ENCODE peak calls at places on chromosomes 2 and 18, in six cellular contexts. One of them, this sample, is unnamed.

GRCh38 chr18:35938562-35938961 is 33.9 kb upstream of the RMP24 start:
- DNase-seq in HCT116: no peak
- DNase-seq in GM12878: no peak
- DNase-seq in K562: no peak
- DNase-seq in HepG2: no peak
- DNase-seq in H1: no peak
- DNase-seq in this sample: no peak

GRCh38 chr2:96881349-96882195 is 11.7 kb upstream of the SEMA4C start:
- DNase-seq in K562: peak
- DNase-seq in GM12878: no peak
- DNase-seq in HCT116: no peak
- DNase-seq in HepG2: no peak
- DNase-seq in H1: peak
- DNase-seq in this sample: no peak

GRCh38 chr2:10444463-10444862 is 3.7 kb downstream of the ODC1 start:
- DNase-seq in GM12878: peak
- DNase-seq in K562: no peak
- DNase-seq in HCT116: no peak
- DNase-seq in H1: no peak
- DNase-seq in HepG2: no peak
- DNase-seq in this sample: no peak

GRCh38 chr2:56012216-56012615 is 88.6 kb upstream of the EFEMP1 start:
- DNase-seq in HepG2: no peak
- DNase-seq in HCT116: no peak
- DNase-seq in GM12878: no peak
- DNase-seq in K562: no peak
- DNase-seq in H1: no peak
- DNase-seq in this sample: no peak

GRCh38 chr2:131039908-131040660 is 53.2 kb downstream of the FAM168B start:
- DNase-seq in GM12878: no peak
- DNase-seq in HepG2: no peak
- DNase-seq in HCT116: no peak
- DNase-seq in K562: no peak
- DNase-seq in H1: no peak
- DNase-seq in this sample: no peak

GRCh38 chr18:5417342-5417741 is 121.8 kb upstream of the ZBTB14 start:
- DNase-seq in HCT116: no peak
- DNase-seq in H1: no peak
- DNase-seq in HepG2: no peak
- DNase-seq in K562: no peak
- DNase-seq in GM12878: no peak
- DNase-seq in this sample: no peak

GRCh38 chr18:24127735-24128134 is 11.1 kb upstream of the CABYR start:
- DNase-seq in GM12878: no peak
- DNase-seq in HCT116: no peak
- DNase-seq in K562: no peak
- DNase-seq in HepG2: no peak
- DNase-seq in H1: no peak
- DNase-seq in this sample: no peak

GRCh38 chr2:196230460-196230859 is 59.1 kb upstream of the STK17B start:
- DNase-seq in H1: no peak
- DNase-seq in HCT116: no peak
- DNase-seq in K562: no peak
- DNase-seq in HepG2: no peak
- DNase-seq in GM12878: no peak
- DNase-seq in this sample: no peak

GRCh38 chr2:118190365-118190916 is 102.2 kb downstream of the INSIG2 start:
- DNase-seq in HCT116: no peak
- DNase-seq in HepG2: peak
- DNase-seq in K562: no peak
- DNase-seq in GM12878: no peak
- DNase-seq in H1: no peak
- DNase-seq in this sample: no peak

GRCh38 chr2:223537669-223538601 is 64.2 kb downstream of the SCG2 start:
- DNase-seq in HepG2: peak
- DNase-seq in GM12878: no peak
- DNase-seq in K562: no peak
- DNase-seq in HCT116: no peak
- DNase-seq in H1: no peak
- DNase-seq in this sample: no peak

GRCh38 chr2:226483143-226483542 is 316.5 kb downstream of the IRS1 start:
- DNase-seq in K562: no peak
- DNase-seq in HepG2: no peak
- DNase-seq in H1: no peak
- DNase-seq in GM12878: no peak
- DNase-seq in HCT116: no peak
- DNase-seq in this sample: no peak

GRCh38 chr2:134276381-134277172 is 22.7 kb downstream of the MGAT5 start:
- DNase-seq in K562: no peak
- DNase-seq in H1: no peak
- DNase-seq in HepG2: no peak
- DNase-seq in GM12878: no peak
- DNase-seq in HCT116: no peak
- DNase-seq in this sample: no peak

GRCh38 chr2:74379851-74380789 is at the start of gene DCTN1:
- DNase-seq in HepG2: peak
- DNase-seq in K562: peak
- DNase-seq in HCT116: no peak
- DNase-seq in H1: peak
- DNase-seq in GM12878: no peak
- DNase-seq in this sample: peak

GRCh38 chr18:25827961-25828561 is 262.4 kb downstream of the SS18 start:
- DNase-seq in GM12878: no peak
- DNase-seq in K562: no peak
- DNase-seq in HepG2: peak
- DNase-seq in HCT116: no peak
- DNase-seq in H1: no peak
- DNase-seq in this sample: peak

GRCh38 chr2:120515759-120516295 is 169.9 kb downstream of the INHBB start:
- DNase-seq in HCT116: no peak
- DNase-seq in GM12878: no peak
- DNase-seq in HepG2: no peak
- DNase-seq in K562: no peak
- DNase-seq in H1: no peak
- DNase-seq in this sample: no peak

GRCh38 chr2:179250084-179250483 is 14.5 kb downstream of the SESTD1 start:
- DNase-seq in GM12878: no peak
- DNase-seq in H1: no peak
- DNase-seq in HepG2: no peak
- DNase-seq in K562: no peak
- DNase-seq in HCT116: no peak
- DNase-seq in this sample: no peak

GRCh38 chr2:111209045-111209514 is 88.4 kb downstream of the BCL2L11 start:
- DNase-seq in K562: no peak
- DNase-seq in GM12878: peak
- DNase-seq in H1: no peak
- DNase-seq in HepG2: no peak
- DNase-seq in HCT116: no peak
- DNase-seq in this sample: no peak

GRCh38 chr18:79644666-79645057 is 34.9 kb upstream of the CTDP1 start:
- DNase-seq in GM12878: no peak
- DNase-seq in H1: no peak
- DNase-seq in HepG2: no peak
- DNase-seq in K562: peak
- DNase-seq in HCT116: no peak
- DNase-seq in this sample: no peak

GRCh38 chr2:104755026-104755856 is 98.7 kb upstream of the POU3F3 start:
- DNase-seq in K562: no peak
- DNase-seq in GM12878: no peak
- DNase-seq in HCT116: no peak
- DNase-seq in H1: no peak
- DNase-seq in HepG2: no peak
- DNase-seq in this sample: no peak

GRCh38 chr2:172090947-172091625 is 5.8 kb downstream of the DLX1 start:
- DNase-seq in HepG2: no peak
- DNase-seq in K562: no peak
- DNase-seq in H1: peak
- DNase-seq in GM12878: no peak
- DNase-seq in HCT116: no peak
- DNase-seq in this sample: no peak

GRCh38 chr2:61443342-61444041 is 27.4 kb downstream of the USP34 start:
- DNase-seq in H1: no peak
- DNase-seq in K562: no peak
- DNase-seq in HepG2: peak
- DNase-seq in GM12878: peak
- DNase-seq in HCT116: no peak
- DNase-seq in this sample: no peak

GRCh38 chr2:135987441-135987840 is 2.0 kb upstream of the DARS1 start:
- DNase-seq in HepG2: no peak
- DNase-seq in H1: no peak
- DNase-seq in HCT116: no peak
- DNase-seq in GM12878: no peak
- DNase-seq in K562: no peak
- DNase-seq in this sample: no peak

GRCh38 chr2:215370116-215370965 is 58.5 kb downstream of the ATIC start:
- DNase-seq in GM12878: no peak
- DNase-seq in H1: no peak
- DNase-seq in K562: no peak
- DNase-seq in HepG2: no peak
- DNase-seq in HCT116: no peak
- DNase-seq in this sample: no peak

GRCh38 chr2:199136681-199137080 is 321.1 kb downstream of the SATB2 start:
- DNase-seq in HepG2: no peak
- DNase-seq in H1: no peak
- DNase-seq in HCT116: no peak
- DNase-seq in K562: peak
- DNase-seq in GM12878: no peak
- DNase-seq in this sample: no peak

GRCh38 chr2:186588940-186589732 is 720 bp upstream of the ITGAV start:
- DNase-seq in GM12878: no peak
- DNase-seq in HCT116: no peak
- DNase-seq in K562: no peak
- DNase-seq in HepG2: peak
- DNase-seq in H1: no peak
- DNase-seq in this sample: no peak

GRCh38 chr2:55519908-55520885 is 679 bp downstream of the CFAP36 start:
- DNase-seq in GM12878: no peak
- DNase-seq in K562: peak
- DNase-seq in HCT116: no peak
- DNase-seq in HepG2: peak
- DNase-seq in H1: no peak
- DNase-seq in this sample: peak

GRCh38 chr18:61096231-61096630 is 237.0 kb upstream of the CDH20 start:
- DNase-seq in K562: no peak
- DNase-seq in HepG2: no peak
- DNase-seq in H1: no peak
- DNase-seq in GM12878: no peak
- DNase-seq in HCT116: no peak
- DNase-seq in this sample: no peak
- TF ChIP-seq ATF3 in K562: no peak
- TF ChIP-seq ATF3 in HepG2: no peak
- TF ChIP-seq ATF3 in H1: no peak
- TF ChIP-seq ATF3 in GM12878: no peak
- TF ChIP-seq ATF3 in HCT116: no peak
- TF ChIP-seq ATF3 in this sample: no peak

GRCh38 chr18:63518178-63519012 is 23.8 kb upstream of the SERPINB12 start:
- DNase-seq in H1: peak
- DNase-seq in K562: peak
- DNase-seq in HCT116: peak
- DNase-seq in HepG2: peak
- DNase-seq in GM12878: peak
- DNase-seq in this sample: peak
- TF ChIP-seq ATF3 in H1: no peak
- TF ChIP-seq ATF3 in K562: no peak
- TF ChIP-seq ATF3 in HCT116: no peak
- TF ChIP-seq ATF3 in HepG2: no peak
- TF ChIP-seq ATF3 in GM12878: no peak
- TF ChIP-seq ATF3 in this sample: no peak

GRCh38 chr2:168529900-168530561 is 74.0 kb downstream of the CERS6 start:
- DNase-seq in GM12878: no peak
- DNase-seq in H1: no peak
- DNase-seq in K562: no peak
- DNase-seq in HepG2: no peak
- DNase-seq in HCT116: no peak
- DNase-seq in this sample: no peak
- TF ChIP-seq ATF3 in GM12878: no peak
- TF ChIP-seq ATF3 in H1: no peak
- TF ChIP-seq ATF3 in K562: no peak
- TF ChIP-seq ATF3 in HepG2: no peak
- TF ChIP-seq ATF3 in HCT116: no peak
- TF ChIP-seq ATF3 in this sample: no peak

GRCh38 chr2:201358684-201359083 is 1.5 kb upstream of the FLACC1 start:
- DNase-seq in H1: no peak
- DNase-seq in HCT116: peak
- DNase-seq in K562: no peak
- DNase-seq in GM12878: no peak
- DNase-seq in HepG2: no peak
- DNase-seq in this sample: no peak
- TF ChIP-seq ATF3 in H1: no peak
- TF ChIP-seq ATF3 in HCT116: no peak
- TF ChIP-seq ATF3 in K562: peak
- TF ChIP-seq ATF3 in GM12878: no peak
- TF ChIP-seq ATF3 in HepG2: no peak
- TF ChIP-seq ATF3 in this sample: no peak

GRCh38 chr2:214322662-214323061 is 88.2 kb upstream of the VWC2L start:
- DNase-seq in K562: no peak
- DNase-seq in GM12878: no peak
- DNase-seq in H1: no peak
- DNase-seq in HepG2: no peak
- DNase-seq in HCT116: no peak
- DNase-seq in this sample: no peak
- TF ChIP-seq ATF3 in K562: no peak
- TF ChIP-seq ATF3 in GM12878: no peak
- TF ChIP-seq ATF3 in H1: no peak
- TF ChIP-seq ATF3 in HepG2: no peak
- TF ChIP-seq ATF3 in HCT116: no peak
- TF ChIP-seq ATF3 in this sample: no peak

DNA sequence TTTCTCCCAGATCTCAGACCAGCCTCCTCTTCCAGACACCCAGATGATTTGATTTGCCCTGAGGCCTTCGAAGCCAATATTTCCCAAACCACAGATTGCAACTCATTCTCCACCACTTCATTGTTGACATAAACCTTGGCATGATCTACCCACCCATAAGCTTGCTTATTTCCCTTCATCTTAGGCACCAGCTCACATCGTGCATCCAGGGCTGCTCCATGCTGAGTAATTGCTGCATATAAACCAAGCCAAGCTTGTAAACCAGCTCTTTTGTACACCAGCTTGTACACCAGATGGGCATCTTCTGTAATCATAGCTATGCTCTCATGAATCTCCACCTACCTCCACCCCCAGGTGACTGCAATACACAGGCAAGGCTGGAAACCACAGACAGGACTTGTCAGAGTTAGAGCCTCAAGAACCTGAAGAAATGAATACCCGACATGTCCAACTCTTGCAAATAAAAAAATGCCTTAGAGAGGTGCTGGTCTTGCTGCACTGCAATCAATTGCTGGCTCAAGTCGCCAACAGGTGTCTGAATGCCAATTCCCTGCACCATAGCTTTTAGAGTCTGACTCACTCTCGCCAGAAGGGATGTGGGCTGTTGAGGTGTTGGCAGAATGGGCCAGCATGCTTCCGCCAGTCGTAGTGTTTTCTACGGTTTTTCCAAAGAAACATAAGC is 31.5 kb downstream of the TRABD2A start:
- DNase-seq in HCT116: no peak
- DNase-seq in K562: no peak
- DNase-seq in H1: no peak
- DNase-seq in GM12878: no peak
- DNase-seq in HepG2: no peak
- DNase-seq in this sample: no peak
- TF ChIP-seq ATF3 in HCT116: no peak
- TF ChIP-seq ATF3 in K562: no peak
- TF ChIP-seq ATF3 in H1: no peak
- TF ChIP-seq ATF3 in GM12878: no peak
- TF ChIP-seq ATF3 in HepG2: no peak
- TF ChIP-seq ATF3 in this sample: no peak

This sample was measured in WTC11.